ENCODE peak calls at places on chromosomes 4 and X, in five cellular contexts. One of them, this sample, is unnamed.

GRCh38 chr4:10091531-10092181 is 24.9 kb downstream of the WDR1 start:
- DNase-seq in stimulated activated effector memory CD8-positive, alpha-beta T cell treated with anti-CD3 and anti-CD28 coated beads, Interleukin-12 subunit alpha, Interleukin-12 subunit beta, amount 100 ng/mL, for 72 hours: no peak
- DNase-seq in mesendoderm: no peak
- DNase-seq in germinal center: no peak
- DNase-seq in T-helper 1 cell: no peak
- DNase-seq in this sample: no peak

GRCh38 chr4:75146223-75146622 is 213.3 kb downstream of the PARM1 start:
- DNase-seq in stimulated activated effector memory CD8-positive, alpha-beta T cell treated with anti-CD3 and anti-CD28 coated beads, Interleukin-12 subunit alpha, Interleukin-12 subunit beta, amount 100 ng/mL, for 72 hours: no peak
- DNase-seq in germinal center: no peak
- DNase-seq in T-helper 1 cell: no peak
- DNase-seq in mesendoderm: no peak
- DNase-seq in this sample: no peak

GRCh38 chr4:183906736-183907651 is 1.9 kb downstream of the STOX2 start:
- DNase-seq in T-helper 1 cell: no peak
- DNase-seq in stimulated activated effector memory CD8-positive, alpha-beta T cell treated with anti-CD3 and anti-CD28 coated beads, Interleukin-12 subunit alpha, Interleukin-12 subunit beta, amount 100 ng/mL, for 72 hours: no peak
- DNase-seq in germinal center: no peak
- DNase-seq in mesendoderm: peak
- DNase-seq in this sample: no peak

GRCh38 chrX:130173190-130173895 is 1.6 kb downstream of the RAB33A start:
- DNase-seq in germinal center: no peak
- DNase-seq in mesendoderm: no peak
- DNase-seq in stimulated activated effector memory CD8-positive, alpha-beta T cell treated with anti-CD3 and anti-CD28 coated beads, Interleukin-12 subunit alpha, Interleukin-12 subunit beta, amount 100 ng/mL, for 72 hours: peak
- DNase-seq in T-helper 1 cell: peak
- DNase-seq in this sample: peak

GRCh38 chr4:70902577-70903281 is 560 bp downstream of the MOB1B start:
- DNase-seq in stimulated activated effector memory CD8-positive, alpha-beta T cell treated with anti-CD3 and anti-CD28 coated beads, Interleukin-12 subunit alpha, Interleukin-12 subunit beta, amount 100 ng/mL, for 72 hours: no peak
- DNase-seq in germinal center: peak
- DNase-seq in mesendoderm: peak
- DNase-seq in T-helper 1 cell: peak
- DNase-seq in this sample: no peak

GRCh38 chr4:151484396-151485102 is 75.6 kb downstream of the FHIP1A start:
- DNase-seq in T-helper 1 cell: no peak
- DNase-seq in stimulated activated effector memory CD8-positive, alpha-beta T cell treated with anti-CD3 and anti-CD28 coated beads, Interleukin-12 subunit alpha, Interleukin-12 subunit beta, amount 100 ng/mL, for 72 hours: no peak
- DNase-seq in mesendoderm: peak
- DNase-seq in germinal center: no peak
- DNase-seq in this sample: no peak

GRCh38 chrX:22124098-22124497 is 92.0 kb downstream of the PHEX start:
- DNase-seq in germinal center: no peak
- DNase-seq in T-helper 1 cell: no peak
- DNase-seq in stimulated activated effector memory CD8-positive, alpha-beta T cell treated with anti-CD3 and anti-CD28 coated beads, Interleukin-12 subunit alpha, Interleukin-12 subunit beta, amount 100 ng/mL, for 72 hours: no peak
- DNase-seq in mesendoderm: no peak
- DNase-seq in this sample: no peak

GRCh38 chr4:866761-867390 is 40.9 kb upstream of the CPLX1 start:
- DNase-seq in mesendoderm: peak
- DNase-seq in T-helper 1 cell: no peak
- DNase-seq in germinal center: no peak
- DNase-seq in stimulated activated effector memory CD8-positive, alpha-beta T cell treated with anti-CD3 and anti-CD28 coated beads, Interleukin-12 subunit alpha, Interleukin-12 subunit beta, amount 100 ng/mL, for 72 hours: no peak
- DNase-seq in this sample: no peak

GRCh38 chrX:103817502-103817901 is 14.6 kb downstream of the RAB9B start:
- DNase-seq in T-helper 1 cell: peak
- DNase-seq in mesendoderm: peak
- DNase-seq in germinal center: peak
- DNase-seq in stimulated activated effector memory CD8-positive, alpha-beta T cell treated with anti-CD3 and anti-CD28 coated beads, Interleukin-12 subunit alpha, Interleukin-12 subunit beta, amount 100 ng/mL, for 72 hours: no peak
- DNase-seq in this sample: peak

GRCh38 chr4:105147226-105148151 is 813 bp downstream of the TET2 start:
- DNase-seq in mesendoderm: peak
- DNase-seq in germinal center: peak
- DNase-seq in stimulated activated effector memory CD8-positive, alpha-beta T cell treated with anti-CD3 and anti-CD28 coated beads, Interleukin-12 subunit alpha, Interleukin-12 subunit beta, amount 100 ng/mL, for 72 hours: peak
- DNase-seq in T-helper 1 cell: peak
- DNase-seq in this sample: peak

GRCh38 chr4:102157984-102158383 is 187.3 kb downstream of the SLC39A8 start:
- DNase-seq in germinal center: no peak
- DNase-seq in stimulated activated effector memory CD8-positive, alpha-beta T cell treated with anti-CD3 and anti-CD28 coated beads, Interleukin-12 subunit alpha, Interleukin-12 subunit beta, amount 100 ng/mL, for 72 hours: no peak
- DNase-seq in mesendoderm: no peak
- DNase-seq in T-helper 1 cell: no peak
- DNase-seq in this sample: no peak

GRCh38 chrX:42149281-42149680 is 225.9 kb upstream of the CASK start:
- DNase-seq in germinal center: no peak
- DNase-seq in mesendoderm: peak
- DNase-seq in T-helper 1 cell: no peak
- DNase-seq in stimulated activated effector memory CD8-positive, alpha-beta T cell treated with anti-CD3 and anti-CD28 coated beads, Interleukin-12 subunit alpha, Interleukin-12 subunit beta, amount 100 ng/mL, for 72 hours: no peak
- DNase-seq in this sample: no peak

GRCh38 chr4:118738999-118739690 is 54.0 kb downstream of the METTL14 start:
- DNase-seq in stimulated activated effector memory CD8-positive, alpha-beta T cell treated with anti-CD3 and anti-CD28 coated beads, Interleukin-12 subunit alpha, Interleukin-12 subunit beta, amount 100 ng/mL, for 72 hours: no peak
- DNase-seq in germinal center: no peak
- DNase-seq in mesendoderm: no peak
- DNase-seq in T-helper 1 cell: no peak
- DNase-seq in this sample: no peak

GRCh38 chrX:276588-277171 is 4.5 kb upstream of the PLCXD1 start:
- DNase-seq in stimulated activated effector memory CD8-positive, alpha-beta T cell treated with anti-CD3 and anti-CD28 coated beads, Interleukin-12 subunit alpha, Interleukin-12 subunit beta, amount 100 ng/mL, for 72 hours: no peak
- DNase-seq in mesendoderm: no peak
- DNase-seq in T-helper 1 cell: peak
- DNase-seq in germinal center: peak
- DNase-seq in this sample: peak